ENCODE peak calls at places on chromosomes 5 and 9, in seven cellular contexts. Z, R, G, D, S, P and A are unnamed samples.

GRCh38 chr9:121399883-121400607 is 30.0 kb upstream of the STOM start:
- DNase-seq in Z (no peak), R (peak), G (peak), D (no peak), S (no peak), P (peak), A (no peak)

GRCh38 chr5:175847503-175847902 is 23.9 kb upstream of the CPLX2 start:
- DNase-seq in Z (no peak), R (peak), G (no peak), D (no peak), S (no peak), P (no peak), A (no peak)

GRCh38 chr5:80238778-80239679 is 16.8 kb downstream of the SERINC5 start:
- DNase-seq in Z (no peak), R (no peak), G (peak), D (peak), S (peak), P (no peak), A (peak)

GRCh38 chr9:119968837-119969707 is 599.8 kb upstream of the BRINP1 start:
- DNase-seq in Z (peak), R (peak), G (peak), D (peak), S (peak), P (peak), A (peak)

GRCh38 chr5:40853632-40854192 is 12.5 kb downstream of the CARD6 start:
- DNase-seq in Z (no peak), R (no peak), G (no peak), D (no peak), S (no peak), P (no peak), A (no peak)

GRCh38 chr9:94719878-94720277 is 6.6 kb upstream of the AOPEP start:
- DNase-seq in Z (no peak), R (no peak), G (no peak), D (no peak), S (no peak), P (no peak), A (no peak)

GRCh38 chr9:98087420-98088354 is 31.2 kb downstream of the NANS start:
- DNase-seq in Z (peak), R (peak), G (peak), D (peak), S (no peak), P (no peak), A (peak)

GRCh38 chr9:100601216-100601615 is 23.3 kb downstream of the CAVIN4 start:
- DNase-seq in Z (no peak), R (peak), G (peak), D (peak), S (no peak), P (peak), A (no peak)

GRCh38 chr9:123120131-123120530 is 86.7 kb downstream of the GPR21 start:
- DNase-seq in Z (no peak), R (no peak), G (no peak), D (no peak), S (no peak), P (no peak), A (no peak)

GRCh38 chr9:95499101-95499676 is 17.6 kb downstream of the PTCH1 start:
- DNase-seq in Z (no peak), R (no peak), G (no peak), D (no peak), S (no peak), P (no peak), A (no peak)

GRCh38 chr5:3650315-3650714 is 54.7 kb downstream of the IRX1 start:
- DNase-seq in Z (no peak), R (no peak), G (no peak), D (no peak), S (no peak), P (no peak), A (no peak)

GRCh38 chr9:257957-258356 is 43.3 kb downstream of the DOCK8 start:
- DNase-seq in Z (no peak), R (no peak), G (no peak), D (no peak), S (no peak), P (no peak), A (no peak)

GRCh38 chr5:148937830-148938534 is 111.6 kb downstream of the ADRB2 start:
- DNase-seq in Z (no peak), R (no peak), G (no peak), D (no peak), S (no peak), P (no peak), A (no peak)

GRCh38 chr5:79170661-79171060 is 59.1 kb downstream of the BHMT start:
- DNase-seq in Z (no peak), R (no peak), G (no peak), D (no peak), S (no peak), P (no peak), A (no peak)

GRCh38 chr5:148615644-148616283 is 38.6 kb downstream of the HTR4 start:
- DNase-seq in Z (no peak), R (no peak), G (no peak), D (no peak), S (no peak), P (no peak), A (no peak)

GRCh38 chr9:79969866-79970265 is 398.1 kb downstream of the TLE4 start:
- DNase-seq in Z (no peak), R (no peak), G (no peak), D (no peak), S (no peak), P (no peak), A (no peak)

GRCh38 chr9:2267171-2267740 is 252.1 kb downstream of the SMARCA2 start:
- DNase-seq in Z (no peak), R (no peak), G (no peak), D (no peak), S (no peak), P (no peak), A (no peak)

GRCh38 chr5:35876922-35877321 is 20.2 kb downstream of the IL7R start:
- DNase-seq in Z (no peak), R (no peak), G (no peak), D (no peak), S (no peak), P (no peak), A (no peak)

DNA sequence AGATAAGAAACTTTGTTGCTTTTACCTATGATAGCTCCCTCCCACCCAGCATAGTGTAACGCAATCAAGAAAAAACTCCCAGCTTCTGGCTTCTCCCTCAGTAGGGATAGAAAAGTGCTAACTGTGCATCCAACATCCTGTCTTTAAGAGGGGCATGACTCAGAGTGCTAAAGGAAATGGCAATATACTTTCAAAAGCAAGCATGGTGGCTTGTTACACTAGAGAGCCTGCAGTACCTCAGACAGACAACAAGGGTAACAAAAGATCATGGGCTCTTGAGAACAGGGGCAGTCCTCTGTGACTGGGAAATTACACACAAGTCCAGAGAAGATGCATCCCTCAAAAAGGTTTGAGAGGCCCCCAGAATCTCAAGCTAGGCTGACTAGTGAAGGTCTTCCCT is 37.8 kb downstream of the PRELID2 start:
- DNase-seq in Z (no peak), R (peak), G (peak), D (no peak), S (no peak), P (no peak), A (no peak)
- TF ChIP-seq CTCF in Z (no peak), R (no peak), G (no peak), D (no peak), S (no peak), P (no peak), A (no peak)

DNA sequence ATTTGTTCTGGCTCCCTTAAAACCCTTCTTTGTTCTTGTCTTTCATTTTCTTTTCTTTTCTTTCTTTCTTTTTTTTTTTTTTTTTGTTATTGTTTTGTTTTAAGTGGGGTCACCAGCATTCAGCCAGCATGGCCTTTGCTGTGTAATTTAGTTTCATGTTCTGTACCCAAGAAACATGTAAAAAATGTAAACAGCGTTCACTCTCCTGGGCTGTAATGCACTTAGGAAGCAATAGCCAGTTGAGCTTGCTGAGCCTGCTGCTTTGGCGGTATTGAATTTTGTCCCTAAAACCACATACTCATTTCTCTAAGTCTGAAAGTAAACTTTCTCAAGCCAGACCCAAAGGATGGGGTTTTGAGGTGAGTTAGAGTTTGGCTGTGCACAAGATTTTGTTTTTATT is 158.6 kb downstream of the PAPPA start:
- DNase-seq in Z (no peak), R (no peak), G (no peak), D (no peak), S (no peak), P (no peak), A (no peak)
- TF ChIP-seq POLR2AphosphoS5 in Z (no peak), R (no peak), G (no peak), D (no peak), S (no peak), P (no peak), A (no peak)

DNA sequence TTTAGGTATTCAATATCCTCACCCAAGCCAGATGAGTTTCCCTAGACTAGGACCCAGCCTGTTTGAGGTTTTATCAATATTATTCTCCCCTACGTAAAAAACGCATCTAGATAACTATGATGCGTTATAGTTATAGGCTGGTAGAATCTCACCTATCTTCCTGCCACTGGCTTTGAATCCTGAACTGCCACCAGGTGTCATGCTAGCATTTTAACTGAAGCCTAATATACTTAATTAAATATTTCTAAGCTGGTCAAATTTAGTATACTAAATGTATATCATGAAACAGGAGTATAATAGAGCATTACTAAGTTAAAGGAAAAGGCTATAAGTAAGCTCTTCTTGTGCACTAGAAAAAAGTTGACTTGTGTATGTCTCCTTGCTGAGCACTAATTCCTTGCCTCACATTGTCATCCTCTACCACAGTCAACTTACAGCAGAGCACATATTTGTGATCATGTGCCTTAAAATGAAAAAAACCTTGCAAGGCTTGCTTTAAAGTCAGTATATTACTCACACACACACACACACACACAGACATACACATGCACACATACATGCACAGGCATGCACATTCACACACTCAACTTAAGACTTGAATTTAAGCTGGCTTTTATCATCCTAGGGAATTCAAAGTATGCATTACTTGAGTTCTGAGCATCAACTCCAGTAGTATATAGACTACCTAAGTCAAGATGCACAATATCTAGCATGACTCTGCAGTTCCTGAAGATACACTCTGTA is 303.4 kb downstream of the ADGRV1 start:
- DNase-seq in Z (no peak), R (no peak), G (no peak), D (no peak), S (no peak), P (no peak), A (no peak)
- TF ChIP-seq CTCF in Z (no peak), R (peak), G (no peak), D (no peak), S (no peak), P (peak), A (no peak)

DNA sequence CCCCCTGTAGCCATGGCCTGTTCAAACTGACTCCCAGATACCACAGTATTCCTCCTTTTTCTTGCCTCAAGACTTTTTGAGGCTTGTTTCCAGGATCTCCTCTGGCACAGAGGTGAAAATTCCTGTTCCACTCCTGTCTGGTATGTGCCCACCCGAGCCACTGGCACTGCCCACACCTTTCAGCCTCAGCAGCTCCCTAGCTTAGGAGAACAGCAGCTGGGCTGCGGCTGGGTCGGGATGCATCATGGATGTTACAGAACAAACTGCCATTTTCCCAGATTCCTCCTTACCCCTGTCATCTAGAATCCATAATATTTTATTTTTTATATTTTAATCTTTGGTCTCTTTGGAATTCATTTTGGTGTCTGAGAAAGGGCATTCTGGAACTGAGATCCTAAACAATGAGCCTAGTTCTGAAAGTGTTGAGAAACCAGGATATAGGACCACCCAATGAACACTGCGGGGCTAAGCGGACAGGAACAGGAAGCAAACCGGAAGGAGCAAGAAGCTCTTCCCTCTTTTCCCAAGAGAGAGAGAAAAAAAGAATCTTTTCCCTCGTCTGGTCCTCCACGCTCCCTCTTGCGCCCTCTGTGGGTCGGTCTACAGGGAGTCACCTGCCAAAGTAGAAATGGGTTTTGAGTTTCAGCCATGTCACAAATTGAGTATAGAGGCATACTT is 12.5 kb downstream of the OR2S2 start:
- DNase-seq in Z (peak), R (peak), G (peak), D (peak), S (peak), P (peak), A (peak)
- TF ChIP-seq POLR2AphosphoS5 in Z (no peak), R (no peak), G (peak), D (peak), S (peak), P (peak), A (no peak)

DNA sequence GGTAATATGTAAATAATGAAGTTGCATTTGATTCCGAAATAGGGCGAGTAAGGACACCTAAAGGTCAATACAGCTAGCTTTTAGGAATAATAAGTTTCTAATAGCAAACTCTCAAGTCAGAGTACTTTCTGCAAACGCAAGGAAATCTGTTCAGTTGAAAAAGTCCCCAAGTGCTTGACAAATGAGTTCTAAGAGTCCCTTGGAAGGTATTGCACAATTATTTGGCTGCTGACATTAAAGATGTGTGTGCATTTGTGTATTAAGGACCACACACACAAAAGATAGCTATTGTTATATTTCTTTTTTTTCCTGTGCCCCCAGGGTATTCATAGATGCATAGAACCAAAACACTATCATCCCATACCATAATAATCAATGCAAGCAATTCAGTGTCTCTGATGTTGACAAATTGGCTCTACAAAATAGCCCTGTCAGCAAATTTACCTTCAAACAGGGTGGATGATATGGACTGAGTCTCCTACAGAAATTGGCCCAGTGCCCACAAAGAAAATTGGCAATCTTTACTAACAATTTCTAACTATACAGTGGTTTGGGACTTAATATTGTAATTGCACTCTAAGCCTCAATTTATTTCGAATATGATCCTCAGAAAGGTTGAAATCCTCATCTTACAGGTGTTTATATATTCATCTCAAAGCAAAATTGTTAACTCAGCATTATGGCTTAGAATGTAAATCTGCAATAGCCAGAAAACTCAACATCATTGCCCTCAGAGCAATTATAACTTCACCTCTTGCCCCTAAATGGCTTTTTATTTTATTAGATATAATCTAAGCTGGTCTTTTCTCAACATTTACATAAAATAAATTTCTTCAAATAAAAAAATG is 827.2 kb downstream of the MAT2B start:
- DNase-seq in Z (no peak), R (no peak), G (no peak), D (no peak), S (no peak), P (no peak), A (no peak)
- TF ChIP-seq CTCF in Z (no peak), R (no peak), G (no peak), D (no peak), S (no peak), P (no peak), A (no peak)